ENCODE peak calls at places on chromosomes 13 and 19, in six cellular contexts. B is left ventricle myocardium inferior; K is activated CD4-positive, alpha-beta T cell treated with anti-CD3 and anti-CD28 coated beads, Interleukin-2, amount 50 U/mL, for 1 hour; Q is nucleus accumbens; P is activated CD8-positive, alpha-beta memory T cell treated with anti-CD3 and anti-CD28 coated beads, Interleukin-2, amount 50 U/mL, for 4 hours; D is CD4-positive, alpha-beta T cell. X is an unnamed sample.

GRCh38 chr13:25478186-25478585 is 106.4 kb downstream of the ATP8A2 start:
- DNase-seq in B (no peak), K (no peak), Q (no peak), P (no peak), D (no peak), X (no peak)

GRCh38 chr13:113843063-113843654 is 20.7 kb downstream of the GAS6 start:
- DNase-seq in B (peak), K (no peak), Q (no peak), P (no peak), D (no peak), X (no peak)

GRCh38 chr13:80263745-80264513 is 77.0 kb downstream of the SPRY2 start:
- DNase-seq in B (no peak), K (no peak), Q (no peak), P (no peak), D (no peak), X (no peak)

GRCh38 chr13:65063753-65064152 is 2166.4 kb downstream of the PCDH9 start:
- DNase-seq in B (no peak), K (no peak), Q (no peak), P (no peak), D (no peak), X (no peak)

GRCh38 chr19:1956868-1957492 is 16.0 kb downstream of the CSNK1G2 start:
- DNase-seq in B (peak), K (no peak), Q (peak), P (no peak), D (no peak), X (no peak)

GRCh38 chr13:107284168-107284567 is 716.2 kb upstream of the ARGLU1 start:
- DNase-seq in B (no peak), K (no peak), Q (no peak), P (no peak), D (no peak), X (no peak)

GRCh38 chr13:95956589-95957148 is 96.5 kb downstream of the UGGT2 start:
- DNase-seq in B (no peak), K (no peak), Q (no peak), P (no peak), D (no peak), X (no peak)

GRCh38 chr19:38949580-38950367 is 19.0 kb downstream of the MRPS12 start:
- DNase-seq in B (peak), K (peak), Q (peak), P (peak), D (peak), X (peak)

GRCh38 chr19:13024126-13024957 is 29.1 kb downstream of the NFIX start:
- DNase-seq in B (no peak), K (no peak), Q (no peak), P (no peak), D (no peak), X (peak)

GRCh38 chr19:1445185-1445931 is 4.6 kb upstream of the APC2 start:
- DNase-seq in B (peak), K (peak), Q (peak), P (peak), D (peak), X (peak)

GRCh38 chr13:36769545-36769944 is 49.5 kb upstream of the RFXAP start:
- DNase-seq in B (no peak), K (no peak), Q (no peak), P (no peak), D (no peak), X (no peak)

GRCh38 chr19:18203408-18203862 is 407 bp downstream of the RAB3A start:
- DNase-seq in B (peak), K (peak), Q (peak), P (peak), D (peak), X (no peak)

GRCh38 chr13:58994778-58995177 is 1169.0 kb downstream of the DIAPH3 start:
- DNase-seq in B (no peak), K (no peak), Q (no peak), P (no peak), D (no peak), X (no peak)

GRCh38 chr13:113402471-113403254 is 38.7 kb upstream of the GRTP1 start:
- DNase-seq in B (no peak), K (no peak), Q (no peak), P (no peak), D (no peak), X (no peak)

X was measured in B cell.